ENCODE peak calls at places on chromosomes 3 and 15, in eight cellular contexts. R is M059J; U is ELF-1; D is NCI-H1436; Q is gastrocnemius medialis; Z is activated effector memory CD4-positive, alpha-beta T cell treated with anti-CD3 and anti-CD28 coated beads, Interleukin-2, amount 50 U/mL, for 16 hours; P is tibial nerve; E is coronary artery. S is an unnamed sample.
A peak's percentile ranks its signal among the peaks of the same experiment; 100 is the strongest.

GRCh38 chr3:33430571-33430970 is 9.6 kb downstream of the UBP1 start:
- DNase-seq in R (no peak), U (peak; percentile 36), D (no peak), Q (no peak), Z (no peak), P (no peak), E (no peak), S (no peak)

GRCh38 chr15:31136016-31136415 is 34.5 kb upstream of the TRPM1 start:
- DNase-seq in R (no peak), U (peak; percentile 73), D (no peak), Q (no peak), Z (no peak), P (no peak), E (no peak), S (no peak)

GRCh38 chr15:44427756-44428724 is 611 bp downstream of the CTDSPL2 start:
- DNase-seq in R (peak; percentile 78), U (peak; percentile 14), D (peak; percentile 55), Q (no peak), Z (no peak), P (no peak), E (no peak), S (no peak)

GRCh38 chr3:67094769-67095168 is 96.7 kb downstream of the KBTBD8 start:
- DNase-seq in R (no peak), U (no peak), D (no peak), Q (no peak), Z (no peak), P (no peak), E (no peak), S (no peak)

GRCh38 chr3:32304510-32304909 is 66.0 kb downstream of the CMTM8 start:
- DNase-seq in R (no peak), U (no peak), D (no peak), Q (no peak), Z (no peak), P (no peak), E (no peak), S (no peak)

GRCh38 chr3:55017876-55018275 is 90.0 kb upstream of the LRTM1 start:
- DNase-seq in R (no peak), U (no peak), D (no peak), Q (no peak), Z (no peak), P (no peak), E (no peak), S (no peak)

GRCh38 chr3:35562141-35562540 is 77.2 kb upstream of the ARPP21 start:
- DNase-seq in R (no peak), U (no peak), D (no peak), Q (no peak), Z (no peak), P (no peak), E (no peak), S (no peak)

GRCh38 chr3:173510565-173510964 is 113.0 kb downstream of the NLGN1 start:
- DNase-seq in R (no peak), U (no peak), D (no peak), Q (no peak), Z (no peak), P (no peak), E (no peak), S (no peak)

GRCh38 chr3:15221574-15222217 is 15.7 kb downstream of the CAPN7 start:
- DNase-seq in R (no peak), U (no peak), D (no peak), Q (no peak), Z (no peak), P (no peak), E (no peak), S (no peak)

GRCh38 chr15:79656151-79656797 is 224.1 kb downstream of the MINAR1 start:
- DNase-seq in R (no peak), U (no peak), D (no peak), Q (no peak), Z (no peak), P (no peak), E (no peak), S (no peak)

GRCh38 chr3:122794779-122795673 is at the start of gene SLC49A4:
- DNase-seq in R (peak; percentile 85), U (peak; percentile 91), D (no peak), Q (peak; percentile 69), Z (peak; percentile 91), P (peak; percentile 43), E (peak; percentile 83), S (peak; percentile 36)

GRCh38 chr3:134373278-134373941 is 837 bp downstream of the AMOTL2 start:
- DNase-seq in R (peak; percentile 96), U (peak; percentile 95), D (peak; percentile 22), Q (peak; percentile 60), Z (peak; percentile 50), P (peak; percentile 91), E (peak; percentile 92), S (peak; percentile 41)

GRCh38 chr3:11423868-11424267 is 151.7 kb downstream of the ATG7 start:
- DNase-seq in R (no peak), U (no peak), D (no peak), Q (no peak), Z (no peak), P (no peak), E (no peak), S (no peak)

GRCh38 chr3:137787520-137787919 is 23.4 kb downstream of the SOX14 start:
- DNase-seq in R (no peak), U (no peak), D (no peak), Q (no peak), Z (no peak), P (no peak), E (no peak), S (no peak)

GRCh38 chr15:60966746-60967145 is 262.4 kb downstream of the RORA start:
- DNase-seq in R (no peak), U (no peak), D (no peak), Q (no peak), Z (no peak), P (no peak), E (no peak), S (no peak)

GRCh38 chr15:76460347-76460746 is 123.8 kb downstream of the ISL2 start:
- DNase-seq in R (no peak), U (no peak), D (no peak), Q (no peak), Z (no peak), P (no peak), E (no peak), S (no peak)

GRCh38 chr15:69603369-69604049 is 150.9 kb downstream of the RPLP1 start:
- DNase-seq in R (no peak), U (peak; percentile 11), D (no peak), Q (no peak), Z (no peak), P (no peak), E (no peak), S (no peak)

GRCh38 chr3:177816667-177817208 is 619.5 kb upstream of the TBL1XR1 start:
- DNase-seq in R (peak; percentile 99), U (no peak), D (no peak), Q (no peak), Z (no peak), P (no peak), E (no peak), S (no peak)

GRCh38 chr3:141093971-141094401 is 42.8 kb downstream of the SPSB4 start:
- DNase-seq in R (peak; percentile 49), U (peak; percentile 87), D (no peak), Q (peak; percentile 70), Z (no peak), P (no peak), E (no peak), S (no peak)

GRCh38 chr3:145259166-145259565 is 901.8 kb downstream of the PLOD2 start:
- DNase-seq in R (no peak), U (peak; percentile 81), D (no peak), Q (no peak), Z (no peak), P (no peak), E (no peak), S (no peak)

GRCh38 chr3:33145901-33146580 is 32.2 kb downstream of the CRTAP start:
- DNase-seq in R (no peak), U (no peak), D (no peak), Q (no peak), Z (no peak), P (no peak), E (no peak), S (no peak)

GRCh38 chr3:47365213-47366153 is 15.3 kb upstream of the PTPN23 start:
- DNase-seq in R (peak; percentile 87), U (no peak), D (no peak), Q (no peak), Z (no peak), P (no peak), E (no peak), S (no peak)

GRCh38 chr3:94520364-94520763 is 457.5 kb downstream of the NSUN3 start:
- DNase-seq in R (no peak), U (no peak), D (no peak), Q (no peak), Z (no peak), P (no peak), E (no peak), S (no peak)